ENCODE peak calls at places on chromosome 21, in nine cellular contexts. F is neural crest cell; B is NCI-H345; W is activated T-helper 2 cell treated with anti-CD3 and anti-CD28 coated beads, Interferon-gamma antibody, Interleukin-2, Interleukin-4, amounts not matched to agents 10 μg/mL and 5 μg/mL and 100 μg/mL, durations not matched to agents 14 hours and 24 hours and 36 hours; V is C1 segment of cervical spinal cord; I is lung microvascular endothelial cell; U is AG09309; L is CD8-positive, alpha-beta T cell; H is NCI-H1694 treated with DMSO at 0.1 percent for 48 hours. G is an unnamed sample.

GRCh38 chr21:28737671-28738279 is 254.9 kb downstream of the LTN1 start:
- DNase-seq in F (no peak), B (peak), W (no peak), V (no peak), I (peak), U (no peak), L (no peak), H (no peak), G (no peak)

GRCh38 chr21:35614412-35614901 is 445.9 kb downstream of the SETD4 start:
- DNase-seq in F (no peak), B (peak), W (no peak), V (no peak), I (peak), U (no peak), L (no peak), H (no peak), G (no peak)

GRCh38 chr21:38848187-38848609 is 42.5 kb downstream of the ETS2 start:
- DNase-seq in F (no peak), B (no peak), W (no peak), V (no peak), I (no peak), U (no peak), L (no peak), H (no peak), G (no peak)

GRCh38 chr21:44753357-44753756 is 42.0 kb upstream of the TSPEAR start:
- DNase-seq in F (no peak), B (no peak), W (no peak), V (no peak), I (no peak), U (no peak), L (no peak), H (no peak), G (no peak)

GRCh38 chr21:37914211-37914900 is 1.9 kb downstream of the KCNJ6 start:
- DNase-seq in F (peak), B (no peak), W (no peak), V (no peak), I (peak), U (no peak), L (no peak), H (peak), G (peak)

GRCh38 chr21:15826147-15826780 is 96.5 kb downstream of the USP25 start:
- DNase-seq in F (no peak), B (no peak), W (peak), V (no peak), I (peak), U (no peak), L (no peak), H (peak), G (peak)

GRCh38 chr21:16117851-16118592 is 388.2 kb downstream of the USP25 start:
- DNase-seq in F (no peak), B (no peak), W (no peak), V (no peak), I (peak), U (peak), L (no peak), H (no peak), G (no peak)

GRCh38 chr21:45584786-45585185 is 42.5 kb upstream of the SLC19A1 start:
- DNase-seq in F (no peak), B (no peak), W (no peak), V (no peak), I (no peak), U (no peak), L (no peak), H (no peak), G (no peak)

GRCh38 chr21:39612233-39613028 is at the start of gene B3GALT5:
- DNase-seq in F (peak), B (peak), W (no peak), V (no peak), I (no peak), U (no peak), L (no peak), H (no peak), G (peak)

G was measured in GM20000.